ENCODE peak calls at places on chromosomes 5 and 9, in eight cellular contexts. H is ovary; I is IMR-90; K is BJ; C is uterus; V is CD8-positive, alpha-beta T cell; B is neural progenitor cell; L is tibial nerve. G is an unnamed sample.
A peak's percentile ranks its signal among the peaks of the same experiment; 100 is the strongest.

GRCh38 chr9:74551266-74551665 is 54.1 kb downstream of the RORB start:
- DNase-seq in H (no peak), I (no peak), K (no peak), C (no peak), V (no peak), B (no peak), L (no peak), G (no peak)

GRCh38 chr9:29297592-29297991 is 1724.3 kb upstream of the C9orf72 start:
- DNase-seq in H (no peak), I (no peak), K (no peak), C (no peak), V (no peak), B (no peak), L (no peak), G (no peak)

GRCh38 chr5:167608708-167609272 is 682.7 kb upstream of the WWC1 start:
- DNase-seq in H (no peak), I (no peak), K (no peak), C (no peak), V (no peak), B (no peak), L (no peak), G (no peak)

GRCh38 chr9:132056717-132057429 is 22.8 kb downstream of the MED27 start:
- DNase-seq in H (no peak), I (no peak), K (no peak), C (no peak), V (no peak), B (no peak), L (no peak), G (no peak)

GRCh38 chr5:173714551-173715428 is 98.3 kb upstream of the BOD1 start:
- DNase-seq in H (no peak), I (peak; percentile 93), K (peak; percentile 54), C (no peak), V (no peak), B (no peak), L (no peak), G (no peak)

GRCh38 chr5:176359658-176360057 is 1.9 kb downstream of the KIAA1191 start:
- DNase-seq in H (no peak), I (peak; percentile 47), K (no peak), C (no peak), V (no peak), B (no peak), L (no peak), G (no peak)

GRCh38 chr5:152329191-152329590 is 75.9 kb downstream of the NMUR2 start:
- DNase-seq in H (no peak), I (no peak), K (no peak), C (no peak), V (no peak), B (no peak), L (no peak), G (no peak)

GRCh38 chr5:374631-375335 is 53.3 kb downstream of the AHRR start:
- DNase-seq in H (no peak), I (no peak), K (no peak), C (peak; percentile 6), V (no peak), B (no peak), L (no peak), G (peak; percentile 61)

GRCh38 chr9:83675466-83675865 is 32.3 kb downstream of the UBQLN1 start:
- DNase-seq in H (no peak), I (no peak), K (no peak), C (no peak), V (no peak), B (no peak), L (no peak), G (no peak)

GRCh38 chr5:56677693-56678092 is 137.7 kb upstream of the MAP3K1 start:
- DNase-seq in H (no peak), I (no peak), K (no peak), C (no peak), V (no peak), B (no peak), L (no peak), G (no peak)

GRCh38 chr5:158589939-158590338 is 509.8 kb downstream of the EBF1 start:
- DNase-seq in H (no peak), I (no peak), K (no peak), C (no peak), V (no peak), B (no peak), L (no peak), G (no peak)

GRCh38 chr5:145562931-145563330 is 272.2 kb downstream of the PRELID2 start:
- DNase-seq in H (no peak), I (no peak), K (no peak), C (no peak), V (no peak), B (no peak), L (no peak), G (no peak)

GRCh38 chr5:176152191-176152932 is 85.9 kb upstream of the SIMC1 start:
- DNase-seq in H (peak; percentile 35), I (peak; percentile 48), K (no peak), C (no peak), V (no peak), B (peak; percentile 93), L (no peak), G (no peak)

GRCh38 chr9:94479757-94480156 is 75.1 kb upstream of the PCAT7 start:
- DNase-seq in H (no peak), I (no peak), K (no peak), C (no peak), V (no peak), B (no peak), L (no peak), G (no peak)

GRCh38 chr5:67401166-67401565 is 204.6 kb upstream of the CD180 start:
- DNase-seq in H (no peak), I (no peak), K (no peak), C (no peak), V (no peak), B (no peak), L (no peak), G (no peak)

GRCh38 chr9:137294684-137295312 is 7.3 kb downstream of the NRARP start:
- DNase-seq in H (peak; percentile 11), I (peak; percentile 27), K (no peak), C (no peak), V (no peak), B (peak; percentile 44), L (no peak), G (peak; percentile 68)
- TF ChIP-seq CTCF in H (no peak), I (peak; percentile 36), K (peak; percentile 39), C (no peak), V (no peak), B (peak; percentile 33), L (no peak), G (peak; percentile 18)

GRCh38 chr5:90399251-90399650 is 10.3 kb downstream of the CETN3 start:
- DNase-seq in H (no peak), I (no peak), K (no peak), C (no peak), V (no peak), B (no peak), L (no peak), G (no peak)

GRCh38 chr5:90395005-90395404 is 14.6 kb downstream of the CETN3 start:
- DNase-seq in H (no peak), I (no peak), K (no peak), C (no peak), V (no peak), B (no peak), L (no peak), G (no peak)

GRCh38 chr5:90402521-90403255 is 6.9 kb downstream of the CETN3 start:
- DNase-seq in H (no peak), I (peak; percentile 1), K (no peak), C (no peak), V (no peak), B (no peak), L (no peak), G (no peak)

GRCh38 chr5:90398726-90399125 is 10.8 kb downstream of the CETN3 start:
- DNase-seq in H (no peak), I (no peak), K (no peak), C (no peak), V (no peak), B (no peak), L (no peak), G (no peak)
- H3K36me3 ChIP-seq in H (no peaks in the 10 kb centered on the region), I (peaks cover 2% of the 10 kb centered on the region), K (no peaks in the 10 kb centered on the region), C (no peaks in the 10 kb centered on the region), V (peaks cover 9% of the 10 kb centered on the region), B (peaks cover 14% of the 10 kb centered on the region), L (no peaks in the 10 kb centered on the region), G (peaks cover 28% of the 10 kb centered on the region)

GRCh38 chr5:149724130-149724850 is 5.8 kb upstream of the PPARGC1B start:
- DNase-seq in H (no peak), I (no peak), K (no peak), C (no peak), V (no peak), B (no peak), L (no peak), G (no peak)
- TF ChIP-seq CTCF in H (no peak), I (no peak), K (no peak), C (no peak), V (no peak), B (no peak), L (no peak), G (no peak)

GRCh38 chr9:129102791-129103594 is 7.6 kb downstream of the CRAT start:
- DNase-seq in H (no peak), I (peak; percentile 35), K (no peak), C (no peak), V (no peak), B (peak; percentile 79), L (no peak), G (no peak)
- H3K36me3 ChIP-seq in H (no peaks in the 10 kb centered on the region), I (peaks cover 31% of the 10 kb centered on the region), K (peaks cover 18% of the 10 kb centered on the region), C (no peaks in the 10 kb centered on the region), V (no peaks in the 10 kb centered on the region), B (no peaks in the 10 kb centered on the region), L (no peaks in the 10 kb centered on the region), G (no peaks in the 10 kb centered on the region)

DNA sequence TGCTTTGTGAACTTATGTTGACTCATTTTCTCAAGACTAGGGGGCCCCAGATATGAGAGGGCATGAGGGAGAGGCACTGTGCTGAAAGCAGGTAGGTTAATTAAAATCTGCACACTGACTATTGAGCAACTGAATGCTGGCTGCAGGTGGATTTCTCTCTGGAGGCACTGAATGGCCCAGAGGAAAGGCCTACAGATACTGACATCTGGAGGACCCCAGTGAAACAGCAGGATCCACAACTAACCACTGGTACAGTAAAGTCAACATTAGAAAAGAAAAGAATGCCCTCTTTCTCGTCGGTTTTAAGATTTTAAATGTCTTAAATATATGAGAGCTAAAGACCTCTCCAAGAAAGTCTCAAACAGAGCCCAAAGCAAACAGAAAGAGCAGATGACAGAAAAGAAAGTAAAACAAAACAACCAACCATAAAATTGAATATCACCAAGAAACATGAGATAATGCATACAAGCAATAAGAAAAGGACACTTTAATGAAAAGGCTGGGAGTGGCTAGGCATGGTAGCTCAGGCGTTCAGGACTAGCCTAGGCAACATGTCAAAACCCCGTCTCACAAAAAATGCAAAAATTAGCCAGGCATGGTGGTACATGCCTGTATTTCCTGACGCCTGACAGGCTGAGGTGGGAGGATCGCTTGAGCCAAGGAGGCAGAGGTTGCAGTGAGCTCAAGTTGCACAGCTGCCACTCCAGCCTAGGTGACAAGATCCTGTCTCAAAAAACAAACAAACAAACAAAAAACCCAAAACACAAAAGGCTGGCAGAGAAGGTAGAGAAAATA is 43.3 kb downstream of the PUM3 start:
- DNase-seq in H (no peak), I (peak; percentile 36), K (no peak), C (no peak), V (no peak), B (peak; percentile 57), L (no peak), G (no peak)
- TF ChIP-seq CTCF in H (no peak), I (peak; percentile 48), K (peak; percentile 50), C (no peak), V (no peak), B (peak; percentile 60), L (no peak), G (peak; percentile 10)

GRCh38 chr9:118088075-118088474 is 383.9 kb downstream of the TLR4 start:
- DNase-seq in H (no peak), I (no peak), K (no peak), C (no peak), V (no peak), B (no peak), L (no peak), G (no peak)
- H3K36me3 ChIP-seq in H (no peaks in the 10 kb centered on the region), I (no peaks in the 10 kb centered on the region), K (no peaks in the 10 kb centered on the region), C (no peaks in the 10 kb centered on the region), V (no peaks in the 10 kb centered on the region), B (no peaks in the 10 kb centered on the region), L (no peaks in the 10 kb centered on the region), G (no peaks in the 10 kb centered on the region)

G was measured in upper lobe of right lung.